ENCODE peak calls at places on chromosomes 1 and 21, in five cellular contexts. Q is OCI-M1, R is HFFc6, C is GM23248, Z is brain microvascular endothelial cell. N is an unnamed sample.

GRCh38 chr1:18965206-18966173 is 9.0 kb upstream of the IFFO2 start:
- DNase-seq in C (peak), Q (no peak), R (peak), Z (no peak), N (peak)

GRCh38 chr1:64133036-64133435 is 70.4 kb upstream of the UBE2U start:
- DNase-seq in C (peak), R (peak), Z (peak), Q (no peak), N (peak)

GRCh38 chr1:10634428-10635384 is 160.0 kb downstream of the PEX14 start:
- DNase-seq in Z (no peak), Q (no peak), R (no peak), C (peak), N (no peak)

GRCh38 chr1:11700655-11701467 is 9.4 kb downstream of the DRAXIN start:
- DNase-seq in R (no peak), C (no peak), Z (no peak), Q (no peak), N (no peak)

GRCh38 chr1:64890699-64891439 is 75.5 kb downstream of the JAK1 start:
- DNase-seq in C (no peak), Q (no peak), R (no peak), Z (no peak), N (no peak)

GRCh38 chr1:207565546-207566468 is 69.8 kb downstream of the CR1 start:
- DNase-seq in C (peak), R (no peak), Q (peak), Z (peak), N (no peak)

GRCh38 chr1:229952670-229953520 is 114.1 kb upstream of the GALNT2 start:
- DNase-seq in R (no peak), C (peak), Z (no peak), Q (no peak), N (no peak)

GRCh38 chr1:7943295-7943694 is 2.7 kb upstream of the TNFRSF9 start:
- DNase-seq in Z (no peak), Q (no peak), R (no peak), C (no peak), N (no peak)

GRCh38 chr21:43645987-43646386 is 13.3 kb downstream of the HSF2BP start:
- DNase-seq in Z (no peak), Q (peak), C (peak), R (no peak), N (no peak)

GRCh38 chr1:179816196-179816960 is 61.2 kb downstream of the TOR1AIP2 start:
- DNase-seq in C (no peak), Q (no peak), Z (no peak), R (no peak), N (no peak)

GRCh38 chr1:53237638-53238037 is 680 bp downstream of the MAGOH start:
- DNase-seq in Q (no peak), C (peak), Z (no peak), R (no peak), N (no peak)

GRCh38 chr21:33396966-33397365 is 6.2 kb upstream of the IFNGR2 start:
- DNase-seq in C (peak), Z (peak), R (no peak), Q (no peak), N (no peak)

GRCh38 chr1:107934573-107934972 is 30.4 kb downstream of the VAV3 start:
- DNase-seq in Q (no peak), Z (no peak), C (peak), R (no peak), N (no peak)

GRCh38 chr1:239819075-239819474 is 272.6 kb upstream of the FMN2 start:
- DNase-seq in C (no peak), Q (peak), Z (no peak), R (no peak), N (no peak)

GRCh38 chr1:233613252-233614172 is at the start of gene KCNK1:
- DNase-seq in C (peak), Q (peak), R (no peak), Z (peak), N (peak)

GRCh38 chr1:178168535-178168934 is 74.6 kb downstream of the RASAL2 start:
- DNase-seq in C (peak), Q (no peak), Z (peak), R (peak), N (no peak)